ENCODE peak calls at places on chromosome 4, in seven cellular contexts. J, W, B, I, A, L and M are unnamed samples. For H3K9me2, the result is how much of the 10 kb centered on the place peaks cover.

GRCh38 chr4:182741054-182741453 is 176.1 kb downstream of the DCTD start:
- DNase-seq in J (no peak), W (no peak), B (no peak), I (no peak), A (no peak), L (no peak), M (no peak)

GRCh38 chr4:75016472-75016871 is 83.6 kb downstream of the PARM1 start:
- DNase-seq in J (no peak), W (no peak), B (no peak), I (peak), A (no peak), L (no peak), M (peak)

GRCh38 chr4:74503580-74503979 is 58.6 kb downstream of the AREG start:
- DNase-seq in J (no peak), W (peak), B (no peak), I (peak), A (no peak), L (no peak), M (no peak)

GRCh38 chr4:110595583-110595982 is 27.3 kb downstream of the PITX2 start:
- DNase-seq in J (no peak), W (no peak), B (no peak), I (no peak), A (no peak), L (no peak), M (no peak)

GRCh38 chr4:46667790-46668189 is 241.3 kb downstream of the COX7B2 start:
- DNase-seq in J (no peak), W (no peak), B (no peak), I (no peak), A (no peak), L (no peak), M (no peak)

GRCh38 chr4:53478671-53479456 is 101.4 kb downstream of the FIP1L1 start:
- DNase-seq in J (no peak), W (peak), B (no peak), I (peak), A (no peak), L (peak), M (no peak)

GRCh38 chr4:89583106-89583505 is 253.9 kb downstream of the SNCA start:
- DNase-seq in J (no peak), W (no peak), B (no peak), I (no peak), A (no peak), L (no peak), M (no peak)

GRCh38 chr4:115883862-115884261 is 770.4 kb upstream of the NDST4 start:
- DNase-seq in J (no peak), W (no peak), B (no peak), I (no peak), A (no peak), L (no peak), M (no peak)

GRCh38 chr4:157957905-157958304 is 214.9 kb downstream of the GASK1B start:
- DNase-seq in J (no peak), W (no peak), B (no peak), I (no peak), A (no peak), L (no peak), M (no peak)

GRCh38 chr4:14404730-14405129 is 597.6 kb upstream of the CPEB2 start:
- DNase-seq in J (no peak), W (no peak), B (no peak), I (no peak), A (no peak), L (no peak), M (no peak)

GRCh38 chr4:106367072-106367471 is 1.5 kb downstream of the GIMD1 start:
- DNase-seq in J (no peak), W (no peak), B (no peak), I (no peak), A (no peak), L (no peak), M (no peak)
- H3K9me2 ChIP-seq in J (under half), W (under half), B (under half), I (under half), A (under half), L (under half), M (under half)

GRCh38 chr4:93502991-93503390 is 325.6 kb upstream of the ATOH1 start:
- DNase-seq in J (no peak), W (no peak), B (no peak), I (no peak), A (no peak), L (no peak), M (no peak)

DNA sequence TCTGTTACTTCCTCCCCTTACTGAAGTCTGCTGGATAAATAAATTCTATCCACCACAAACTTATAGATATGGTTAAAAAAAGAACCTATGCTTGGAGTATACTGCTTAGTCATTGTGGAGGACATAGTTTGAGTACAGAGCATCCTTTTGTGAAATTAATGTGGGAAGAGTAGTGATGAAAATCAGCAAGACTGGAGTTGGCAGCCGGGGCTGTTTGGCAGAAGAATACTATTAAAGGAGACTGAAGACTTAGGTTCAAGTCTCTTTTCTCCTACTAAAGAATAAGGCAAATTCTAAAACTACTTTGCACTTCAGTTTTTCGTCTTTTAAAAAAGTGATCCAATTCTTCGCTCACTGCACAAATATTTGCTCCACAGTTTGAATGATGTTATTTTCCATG is 326.6 kb upstream of the ATOH1 start:
- DNase-seq in J (no peak), W (no peak), B (no peak), I (no peak), A (no peak), L (no peak), M (no peak)
- TF ChIP-seq EZH2 in J (no peak), W (no peak), B (no peak), I (no peak), A (no peak), L (no peak), M (no peak)

GRCh38 chr4:118284169-118284568 is 68.6 kb downstream of the PRSS12 start:
- DNase-seq in J (no peak), W (no peak), B (no peak), I (no peak), A (no peak), L (no peak), M (no peak)
- H3K9me2 ChIP-seq in J (under half), W (under half), B (under half), I (under half), A (under half), L (under half), M (under half)

DNA sequence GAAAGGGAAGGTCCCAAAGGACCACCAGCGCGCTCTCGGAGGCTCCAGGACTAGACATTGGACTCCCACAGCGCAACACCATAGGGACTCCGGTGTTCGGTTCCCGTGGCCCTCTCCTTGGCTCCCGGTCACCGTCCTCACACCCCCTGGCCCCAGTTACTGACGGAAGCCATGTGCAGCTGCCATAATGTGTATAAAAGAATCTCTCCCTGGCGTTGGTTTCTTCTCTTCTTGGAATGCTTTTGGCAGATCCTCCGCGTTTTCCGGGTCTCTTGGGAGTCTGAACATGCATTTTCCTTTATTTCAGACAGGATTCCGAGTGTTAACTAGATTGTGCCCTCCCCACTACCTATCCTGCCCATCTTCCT is 69.7 kb downstream of the FBXO8 start:
- DNase-seq in J (no peak), W (no peak), B (peak), I (no peak), A (no peak), L (no peak), M (no peak)
- TF ChIP-seq EZH2 in J (no peak), W (no peak), B (peak), I (no peak), A (no peak), L (no peak), M (peak)

GRCh38 chr4:156388826-156389225 is 435.2 kb upstream of the CTSO start:
- DNase-seq in J (no peak), W (peak), B (no peak), I (peak), A (no peak), L (no peak), M (no peak)
- H3K9me2 ChIP-seq in J (under half), W (under half), B (under half), I (under half), A (under half), L (under half), M (under half)